ENCODE peak calls at places on chromosomes 11 and 22, in five cellular contexts. G, W, K, J and P are unnamed samples.
A peak's percentile ranks its signal among the peaks of the same experiment; 100 is the strongest.

GRCh38 chr11:106031210-106031845 is 9.3 kb upstream of the MSANTD4 start:
- DNase-seq in W (no peak), G (peak; percentile 35), K (no peak), J (no peak), P (no peak)

GRCh38 chr11:9693801-9694553 is 30.1 kb downstream of the SWAP70 start:
- DNase-seq in W (no peak), K (no peak), G (no peak), J (no peak), P (no peak)

GRCh38 chr11:98300777-98301176 is 720.0 kb upstream of the CNTN5 start:
- DNase-seq in K (no peak), W (no peak), J (no peak), G (no peak), P (no peak)

GRCh38 chr22:29117799-29118477 is 45.1 kb downstream of the KREMEN1 start:
- DNase-seq in K (no peak), J (no peak), G (peak; percentile 24), W (no peak), P (no peak)

GRCh38 chr22:50569896-50570535 is 7.3 kb upstream of the SYCE3 start:
- DNase-seq in K (no peak), J (no peak), W (no peak), G (no peak), P (no peak)

GRCh38 chr11:135004495-135004894 is 592.5 kb upstream of the B3GAT1 start:
- DNase-seq in J (no peak), G (no peak), W (no peak), K (no peak), P (no peak)

GRCh38 chr11:72217856-72218745 is 1.5 kb downstream of the FOLR2 start:
- DNase-seq in K (no peak), W (no peak), J (peak; percentile 22), G (no peak), P (no peak)

GRCh38 chr11:11346249-11346648 is 6.8 kb downstream of the CSNK2A3 start:
- DNase-seq in J (no peak), W (no peak), K (no peak), G (no peak), P (no peak)

GRCh38 chr22:45227645-45228400 is 12.9 kb downstream of the KIAA0930 start:
- DNase-seq in K (no peak), W (no peak), G (no peak), J (no peak), P (no peak)

DNA sequence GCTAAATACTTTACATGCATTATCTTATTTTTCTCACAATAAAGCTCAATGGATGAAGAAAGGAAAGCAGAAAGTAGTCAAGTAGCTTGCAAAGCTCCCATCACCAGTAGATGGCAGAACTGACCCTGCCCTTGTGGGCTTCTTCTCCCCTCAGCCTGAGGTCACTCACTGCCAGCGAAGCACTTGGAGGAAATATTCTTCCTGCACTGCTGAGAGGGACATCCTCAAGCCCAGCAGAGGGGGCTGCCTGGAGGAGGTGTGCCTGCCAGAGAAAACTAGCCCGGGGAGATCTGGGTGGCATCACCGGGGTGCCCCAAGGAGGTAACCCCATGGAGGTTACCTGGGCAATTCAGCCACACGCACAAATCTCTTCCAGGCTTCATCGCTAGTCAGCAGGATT is 6.6 kb downstream of the APOL4 start:
- DNase-seq in G (peak; percentile 77), W (peak; percentile 59), J (peak; percentile 67), K (no peak), P (no peak)
- H3K4me1 ChIP-seq in G (peaks cover 11% of the 10 kb centered on the region), W (no peaks in the 10 kb centered on the region), J (peaks cover 3% of the 10 kb centered on the region), K (no peaks in the 10 kb centered on the region), P (no peaks in the 10 kb centered on the region)

GRCh38 chr11:76783901-76784813 is 1.0 kb downstream of the TSKU start:
- DNase-seq in J (no peak), K (no peak), G (peak; percentile 84), W (peak; percentile 73), P (peak; percentile 60)
- TF ChIP-seq CTCF in J (no peak), K (no peak), G (no peak), W (no peak), P (no peak)

GRCh38 chr11:83191986-83192385 is 1.5 kb upstream of the ANKRD42 start:
- DNase-seq in K (no peak), G (no peak), W (no peak), J (no peak), P (no peak)
- H3K9me3 ChIP-seq in K (no peaks in the 10 kb centered on the region), G (no peaks in the 10 kb centered on the region), W (no peaks in the 10 kb centered on the region), J (no peaks in the 10 kb centered on the region), P (no peaks in the 10 kb centered on the region)

GRCh38 chr11:45934580-45935318 is 12.3 kb downstream of the LARGE2 start:
- DNase-seq in K (no peak), G (no peak), J (no peak), W (no peak), P (no peak)
- H3K4me1 ChIP-seq in K (no peaks in the 10 kb centered on the region), G (no peaks in the 10 kb centered on the region), J (no peaks in the 10 kb centered on the region), W (peaks cover 7% of the 10 kb centered on the region), P (peaks cover 4% of the 10 kb centered on the region)